ENCODE peak calls at places on chromosomes 7 and 10, in nine cellular contexts. V is SW 1271; P is activated naive CD8-positive, alpha-beta T cell treated with anti-CD3 and anti-CD28 coated beads for 36 hours; U is T47D; C is hippocampal formation; D is HS-5; L is OCI-LY7; Y is NCI-H1105; O is T-helper 2 cell. I is an unnamed sample.

GRCh38 chr7:128030999-128031681 is at the start of gene LRRC4:
- DNase-seq in V (no peak), P (peak; percentile 42), U (no peak), C (peak; percentile 21), D (no peak), L (peak; percentile 30), Y (peak; percentile 67), O (no peak), I (no peak)

GRCh38 chr10:107616031-107616430 is 451.5 kb upstream of the SORCS1 start:
- DNase-seq in V (no peak), P (no peak), U (no peak), C (no peak), D (no peak), L (no peak), Y (no peak), O (no peak), I (no peak)

GRCh38 chr7:28802450-28802849 is 155.7 kb downstream of the TRIL start:
- DNase-seq in V (no peak), P (no peak), U (no peak), C (no peak), D (peak; percentile 73), L (no peak), Y (peak; percentile 22), O (no peak), I (no peak)

GRCh38 chr10:122981066-122981464 is 864 bp downstream of the PSTK start:
- DNase-seq in V (no peak), P (no peak), U (peak; percentile 48), C (no peak), D (peak; percentile 16), L (peak; percentile 64), Y (no peak), O (no peak), I (no peak)

GRCh38 chr10:3935141-3935540 is 150.1 kb upstream of the KLF6 start:
- DNase-seq in V (no peak), P (peak; percentile 71), U (no peak), C (no peak), D (no peak), L (no peak), Y (no peak), O (peak; percentile 8), I (no peak)

GRCh38 chr10:131250454-131251145 is 60.9 kb downstream of the TCERG1L start:
- DNase-seq in V (no peak), P (no peak), U (no peak), C (no peak), D (no peak), L (no peak), Y (no peak), O (no peak), I (no peak)

GRCh38 chr7:125355899-125356298 is 426.3 kb upstream of the POT1 start:
- DNase-seq in V (no peak), P (no peak), U (no peak), C (no peak), D (peak; percentile 5), L (no peak), Y (no peak), O (no peak), I (no peak)

GRCh38 chr7:2036786-2037185 is 196.0 kb downstream of the MAD1L1 start:
- DNase-seq in V (no peak), P (no peak), U (no peak), C (no peak), D (no peak), L (no peak), Y (no peak), O (no peak), I (no peak)

GRCh38 chr10:52313350-52314006 is 603 bp upstream of the DKK1 start:
- DNase-seq in V (no peak), P (no peak), U (peak; percentile 21), C (no peak), D (no peak), L (no peak), Y (no peak), O (no peak), I (no peak)

GRCh38 chr10:27513451-27514191 is 9.5 kb downstream of the RAB18 start:
- DNase-seq in V (no peak), P (no peak), U (no peak), C (no peak), D (no peak), L (no peak), Y (no peak), O (no peak), I (no peak)

GRCh38 chr10:775245-776075 is 86.0 kb upstream of the DIP2C start:
- DNase-seq in V (no peak), P (no peak), U (no peak), C (peak; percentile 7), D (no peak), L (no peak), Y (no peak), O (no peak), I (no peak)

GRCh38 chr10:103824281-103824680 is 31.1 kb downstream of the SH3PXD2A start:
- DNase-seq in V (no peak), P (no peak), U (no peak), C (no peak), D (no peak), L (no peak), Y (no peak), O (no peak), I (no peak)

GRCh38 chr7:15747187-15748111 is 61.0 kb upstream of the MEOX2 start:
- DNase-seq in V (no peak), P (no peak), U (peak; percentile 7), C (no peak), D (no peak), L (no peak), Y (no peak), O (no peak), I (no peak)

GRCh38 chr10:133100186-133100585 is 12.5 kb downstream of the ADGRA1 start:
- DNase-seq in V (no peak), P (no peak), U (no peak), C (no peak), D (no peak), L (no peak), Y (no peak), O (no peak), I (no peak)

GRCh38 chr10:110413903-110414562 is 83.7 kb upstream of the DUSP5 start:
- DNase-seq in V (no peak), P (no peak), U (no peak), C (no peak), D (no peak), L (peak; percentile 54), Y (no peak), O (no peak), I (no peak)

GRCh38 chr7:33596694-33597093 is 308.6 kb upstream of the BMPER start:
- DNase-seq in V (no peak), P (no peak), U (no peak), C (no peak), D (no peak), L (no peak), Y (no peak), O (no peak), I (no peak)

GRCh38 chr10:103812431-103812830 is 42.9 kb downstream of the SH3PXD2A start:
- DNase-seq in V (no peak), P (no peak), U (no peak), C (no peak), D (no peak), L (no peak), Y (no peak), O (no peak), I (no peak)

GRCh38 chr7:101386558-101387199 is 24.0 kb downstream of the COL26A1 start:
- DNase-seq in V (no peak), P (no peak), U (no peak), C (no peak), D (no peak), L (no peak), Y (peak; percentile 21), O (no peak), I (no peak)

GRCh38 chr10:132373241-132373955 is 23.6 kb upstream of the PWWP2B start:
- DNase-seq in V (no peak), P (no peak), U (no peak), C (no peak), D (no peak), L (no peak), Y (no peak), O (no peak), I (no peak)

GRCh38 chr10:10584164-10584563 is 433.5 kb upstream of the CELF2 start:
- DNase-seq in V (no peak), P (no peak), U (no peak), C (no peak), D (no peak), L (no peak), Y (no peak), O (no peak), I (no peak)

GRCh38 chr7:105268511-105269392 is 120.0 kb downstream of the SRPK2 start:
- DNase-seq in V (no peak), P (no peak), U (peak; percentile 56), C (peak; percentile 92), D (peak; percentile 28), L (peak; percentile 47), Y (no peak), O (no peak), I (no peak)

GRCh38 chr7:24907311-24907886 is 72.6 kb downstream of the OSBPL3 start:
- DNase-seq in V (no peak), P (no peak), U (no peak), C (no peak), D (peak; percentile 57), L (no peak), Y (no peak), O (no peak), I (no peak)

GRCh38 chr7:155810607-155811559 is 1.4 kb downstream of the SHH start:
- DNase-seq in V (no peak), P (no peak), U (no peak), C (no peak), D (no peak), L (no peak), Y (no peak), O (no peak), I (no peak)

I was measured in T1000.